ENCODE peak calls at places on chromosomes 7 and 10, in six cellular contexts. W is heart left ventricle, L is endothelial cell of umbilical vein, T is adrenal gland, I is transverse colon, E is WTC11. D is an unnamed sample.

GRCh38 chr10:84531396-84531795 is 203.0 kb downstream of the CCSER2 start:
- DNase-seq in W (no peak), L (peak), T (no peak), I (no peak), E (no peak), D (no peak)

GRCh38 chr10:124736491-124737136 is 7.6 kb downstream of the FAM53B start:
- DNase-seq in W (peak), L (peak), T (peak), I (peak), E (no peak), D (no peak)

GRCh38 chr7:80060218-80060806 is 74.3 kb upstream of the GNAI1 start:
- DNase-seq in W (no peak), L (peak), T (no peak), I (no peak), E (no peak), D (no peak)

GRCh38 chr7:112743811-112744210 is 46.4 kb downstream of the TMEM168 start:
- DNase-seq in W (no peak), L (no peak), T (no peak), I (no peak), E (no peak), D (no peak)

GRCh38 chr10:89522463-89522862 is 12.9 kb downstream of the SLC16A12 start:
- DNase-seq in W (no peak), L (peak), T (no peak), I (no peak), E (no peak), D (no peak)

GRCh38 chr10:73159038-73159648 is 8.7 kb downstream of the ECD start:
- DNase-seq in W (peak), L (peak), T (peak), I (peak), E (peak), D (no peak)

GRCh38 chr10:80460399-80461207 is 6.5 kb downstream of the TSPAN14 start:
- DNase-seq in W (no peak), L (peak), T (peak), I (peak), E (peak), D (peak)

GRCh38 chr10:55550241-55550640 is 749.2 kb upstream of the PCDH15 start:
- DNase-seq in W (no peak), L (no peak), T (no peak), I (no peak), E (no peak), D (no peak)

GRCh38 chr10:133448120-133448519 is 5.6 kb upstream of the SCART1 start:
- DNase-seq in W (no peak), L (no peak), T (no peak), I (no peak), E (no peak), D (no peak)

GRCh38 chr10:12465385-12466136 is 116.2 kb downstream of the CAMK1D start:
- DNase-seq in W (no peak), L (no peak), T (no peak), I (no peak), E (no peak), D (no peak)

GRCh38 chr10:31280972-31281371 is 38.0 kb upstream of the ZEB1 start:
- DNase-seq in W (no peak), L (no peak), T (no peak), I (no peak), E (no peak), D (no peak)

GRCh38 chr7:142899661-142900060 is 14.1 kb upstream of the TRPV6 start:
- DNase-seq in W (no peak), L (no peak), T (no peak), I (no peak), E (no peak), D (no peak)

GRCh38 chr10:53491774-53492173 is 719.2 kb upstream of the MBL2 start:
- DNase-seq in W (no peak), L (no peak), T (no peak), I (no peak), E (no peak), D (no peak)

GRCh38 chr7:149284343-149284742 is 22.3 kb downstream of the ZNF783 start:
- DNase-seq in W (no peak), L (no peak), T (no peak), I (peak), E (no peak), D (no peak)

GRCh38 chr10:5968681-5969453 is 8.5 kb downstream of the IL15RA start:
- DNase-seq in W (no peak), L (no peak), T (peak), I (no peak), E (no peak), D (no peak)

GRCh38 chr7:93175219-93175618 is 27.0 kb upstream of the SAMD9L start:
- DNase-seq in W (no peak), L (no peak), T (no peak), I (no peak), E (no peak), D (no peak)

GRCh38 chr10:30464675-30465074 is 30.7 kb downstream of the MAP3K8 start:
- DNase-seq in W (no peak), L (no peak), T (no peak), I (no peak), E (no peak), D (no peak)

GRCh38 chr10:24344279-24344678 is 135.3 kb downstream of the KIAA1217 start:
- DNase-seq in W (no peak), L (no peak), T (no peak), I (no peak), E (no peak), D (no peak)

GRCh38 chr10:112302335-112302734 is 19.1 kb downstream of the TECTB start:
- DNase-seq in W (no peak), L (no peak), T (no peak), I (no peak), E (no peak), D (no peak)

GRCh38 chr10:484441-484924 is 205.0 kb downstream of the DIP2C start:
- DNase-seq in W (peak), L (peak), T (peak), I (peak), E (peak), D (peak)

GRCh38 chr7:135775230-135775629 is 26.6 kb upstream of the FAM180A start:
- DNase-seq in W (no peak), L (no peak), T (no peak), I (no peak), E (no peak), D (no peak)

GRCh38 chr10:22833353-22833752 is 94.5 kb upstream of the ARMC3 start:
- DNase-seq in W (no peak), L (no peak), T (no peak), I (no peak), E (no peak), D (no peak)

GRCh38 chr7:114414151-114415053 is at the start of gene FOXP2:
- DNase-seq in W (no peak), L (peak), T (no peak), I (no peak), E (no peak), D (no peak)

GRCh38 chr10:15214237-15214636 is 45.7 kb upstream of the NMT2 start:
- DNase-seq in W (no peak), L (no peak), T (no peak), I (no peak), E (no peak), D (no peak)

GRCh38 chr7:3427957-3428356 is 126.9 kb downstream of the SDK1 start:
- DNase-seq in W (no peak), L (no peak), T (no peak), I (no peak), E (no peak), D (no peak)

GRCh38 chr10:83871486-83872081 is 267.7 kb upstream of the GHITM start:
- DNase-seq in W (peak), L (peak), T (peak), I (peak), E (peak), D (no peak)

DNA sequence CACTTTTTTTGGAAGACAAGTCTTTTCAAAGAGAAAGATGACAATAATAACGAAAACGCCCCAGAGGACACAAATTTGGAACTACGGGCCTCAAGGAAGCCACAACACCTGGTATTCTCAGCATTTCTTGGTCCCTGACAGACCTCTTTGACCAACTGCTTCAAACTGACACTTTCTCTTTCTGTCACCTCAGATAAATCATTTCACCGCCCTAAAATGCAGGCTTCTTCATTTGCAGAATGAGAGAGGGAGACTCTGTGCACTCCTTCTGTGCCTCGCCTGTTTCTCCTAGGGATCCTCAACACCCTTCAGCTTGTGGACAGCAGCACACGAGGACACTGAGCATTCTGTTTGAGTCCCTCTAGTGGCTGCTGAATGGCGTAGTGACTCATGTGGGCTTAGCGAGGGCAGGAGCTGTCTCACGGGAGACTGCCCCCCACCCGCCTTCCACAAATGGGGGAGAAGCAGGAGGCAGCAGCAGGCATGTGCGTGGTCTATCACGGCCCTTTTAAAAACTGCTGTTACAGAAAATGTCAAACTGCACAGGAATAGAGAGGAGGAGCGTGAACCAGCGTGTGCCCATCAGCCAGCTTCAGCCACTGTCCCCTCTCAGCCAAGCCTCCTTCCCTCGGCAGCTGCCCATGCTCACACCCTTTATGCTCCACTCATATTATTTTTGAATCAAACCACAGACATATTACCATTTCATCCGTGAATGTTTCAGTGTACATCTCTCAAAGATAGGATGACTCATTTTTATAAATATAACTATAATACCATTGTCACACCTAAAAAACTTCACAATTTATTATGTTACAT is 41.4 kb downstream of the GSDME start:
- DNase-seq in W (no peak), L (peak), T (no peak), I (no peak), E (peak), D (no peak)
- TF ChIP-seq CTCF in W (peak), L (peak), T (no peak), I (no peak), E (peak), D (peak)

GRCh38 chr7:115603416-115603815 is 427.1 kb downstream of the TFEC start:
- DNase-seq in W (no peak), L (no peak), T (no peak), I (no peak), E (no peak), D (no peak)
- TF ChIP-seq CTCF in W (no peak), L (no peak), T (no peak), I (no peak), E (peak), D (peak)

GRCh38 chr10:61904711-61905445 is 3.4 kb downstream of the ARID5B start:
- DNase-seq in W (no peak), L (peak), T (peak), I (peak), E (no peak), D (no peak)

GRCh38 chr10:61903991-61904350 is 2.5 kb downstream of the ARID5B start:
- DNase-seq in W (no peak), L (peak), T (no peak), I (no peak), E (no peak), D (no peak)

GRCh38 chr10:61901829-61902447 is 439 bp downstream of the ARID5B start:
- DNase-seq in W (no peak), L (no peak), T (no peak), I (peak), E (no peak), D (no peak)

GRCh38 chr10:61902448-61903183 is 1.1 kb downstream of the ARID5B start:
- DNase-seq in W (peak), L (peak), T (peak), I (peak), E (no peak), D (no peak)

DNA sequence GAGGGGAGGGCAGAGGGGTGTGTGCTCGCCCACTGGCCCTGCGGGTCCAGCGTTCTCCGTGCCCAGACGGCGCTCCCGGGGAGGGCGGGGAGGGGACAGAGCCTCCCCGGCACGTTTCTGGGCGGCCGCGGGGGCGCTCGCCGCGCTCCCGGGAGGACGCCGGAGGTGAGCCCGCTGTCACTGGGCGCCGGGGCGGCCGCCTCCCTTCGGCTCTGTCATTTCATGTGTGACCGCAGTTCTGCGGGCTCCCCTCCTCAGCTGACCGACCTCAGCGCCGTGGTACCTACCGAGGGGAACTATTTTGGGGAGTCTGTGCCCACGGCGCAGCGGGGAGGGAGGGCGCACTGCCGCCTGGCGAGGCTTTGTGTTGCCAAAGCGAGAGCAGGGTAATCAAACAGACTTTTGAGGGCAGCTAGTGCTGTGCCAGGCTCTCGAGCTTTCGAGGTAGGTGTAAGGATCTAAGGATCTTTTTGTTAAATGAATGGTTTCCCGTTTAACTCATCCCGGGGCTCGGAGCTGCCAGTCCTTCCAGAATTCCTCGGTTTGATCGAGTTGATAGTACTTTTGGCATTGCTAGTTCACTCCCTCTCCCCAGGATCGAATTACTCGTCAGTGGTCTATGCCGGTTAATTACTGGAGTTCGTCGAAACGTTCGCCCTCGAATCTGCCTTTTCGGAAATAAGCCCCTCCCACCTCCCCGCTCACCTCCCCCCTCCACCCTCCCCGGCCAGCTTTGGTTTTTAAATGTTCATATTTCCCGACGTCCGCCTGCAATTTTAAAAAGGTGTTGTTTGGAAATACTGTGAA is 1.9 kb downstream of the ARID5B start:
- DNase-seq in W (peak), L (peak), T (peak), I (peak), E (no peak), D (no peak)
- TF ChIP-seq CTCF in W (peak), L (peak), T (no peak), I (peak), E (no peak), D (peak)

GRCh38 chr7:117793496-117793895 is 79.7 kb downstream of the CTTNBP2 start:
- DNase-seq in W (no peak), L (no peak), T (no peak), I (no peak), E (no peak), D (no peak)

GRCh38 chr7:117790731-117791130 is 82.5 kb downstream of the CTTNBP2 start:
- DNase-seq in W (no peak), L (no peak), T (no peak), I (no peak), E (no peak), D (no peak)

GRCh38 chr7:117796889-117797288 is 76.4 kb downstream of the CTTNBP2 start:
- DNase-seq in W (no peak), L (no peak), T (no peak), I (no peak), E (no peak), D (no peak)

GRCh38 chr7:117790251-117790650 is 83.0 kb downstream of the CTTNBP2 start:
- DNase-seq in W (no peak), L (no peak), T (no peak), I (no peak), E (no peak), D (no peak)

DNA sequence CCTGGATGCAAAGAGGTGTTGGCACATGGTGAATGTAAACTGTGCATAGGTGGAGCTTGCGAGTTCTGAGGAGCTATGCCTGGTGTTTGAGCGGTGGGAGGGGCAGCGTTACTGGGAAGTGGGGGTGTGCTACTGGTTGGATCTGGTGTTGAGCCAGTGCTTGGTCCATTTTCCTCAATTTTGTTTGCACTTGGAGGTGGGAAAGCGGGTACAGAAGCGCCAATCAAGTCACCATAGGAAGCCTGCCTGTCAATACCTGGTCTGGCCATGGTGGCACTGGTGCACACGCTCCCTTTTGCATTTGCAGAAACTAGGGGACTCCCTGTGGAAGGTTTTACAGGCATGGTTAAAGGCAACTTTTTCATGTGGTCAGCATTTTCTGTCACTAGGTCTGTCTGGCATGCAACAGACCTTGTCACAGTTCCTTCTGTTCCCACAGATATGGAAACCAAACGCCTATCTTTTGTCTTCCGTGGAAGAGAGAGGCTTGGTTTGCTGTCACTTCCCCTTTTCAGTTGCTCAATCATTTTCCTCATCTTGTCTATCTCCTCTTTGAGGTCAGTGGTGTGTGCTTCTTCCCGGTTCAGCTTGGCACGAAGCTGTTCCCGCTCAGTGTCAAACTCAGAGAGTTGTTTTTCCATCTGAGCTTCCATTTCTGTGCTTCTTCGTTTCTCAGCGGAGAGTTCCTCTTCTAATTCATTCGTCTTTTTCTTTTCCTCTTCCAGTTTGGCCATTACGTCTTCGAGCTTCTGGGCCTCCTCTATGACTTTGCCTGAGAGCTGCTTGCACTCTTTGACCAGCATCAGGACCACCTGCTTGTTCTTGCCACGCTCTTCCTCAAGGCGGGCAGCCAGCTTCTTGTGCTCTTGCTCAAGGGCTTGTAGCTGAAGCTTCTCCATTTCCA is 81.1 kb downstream of the CTTNBP2 start:
- DNase-seq in W (no peak), L (no peak), T (no peak), I (peak), E (no peak), D (no peak)
- TF ChIP-seq CTCF in W (no peak), L (no peak), T (no peak), I (no peak), E (no peak), D (no peak)

DNA sequence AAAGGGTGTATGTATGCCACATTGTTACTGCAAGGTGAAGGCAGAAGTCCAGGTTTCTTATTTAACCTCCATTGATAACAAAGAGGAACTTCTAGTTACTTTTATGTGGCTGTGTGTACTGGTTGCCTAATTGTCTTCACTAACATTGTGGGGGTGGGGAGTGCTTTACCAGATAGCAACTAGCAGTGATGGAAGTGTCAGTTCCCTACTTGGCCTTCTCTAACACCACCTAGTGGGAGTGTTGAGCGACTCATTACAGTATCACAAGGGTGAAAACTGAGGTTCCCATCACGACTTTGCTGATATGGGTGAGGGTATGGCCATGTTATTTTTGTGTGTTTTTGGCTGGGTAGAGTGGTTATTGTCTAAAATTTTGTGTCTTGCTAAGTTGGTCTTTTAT is 274.4 kb downstream of the THSD7A start:
- DNase-seq in W (no peak), L (peak), T (no peak), I (no peak), E (peak), D (no peak)
- TF ChIP-seq CTCF in W (no peak), L (peak), T (no peak), I (peak), E (peak), D (no peak)

GRCh38 chr7:17944720-17945119 is 4.4 kb upstream of the SNX13 start:
- DNase-seq in W (no peak), L (no peak), T (no peak), I (no peak), E (no peak), D (no peak)
- TF ChIP-seq CTCF in W (no peak), L (no peak), T (no peak), I (peak), E (no peak), D (peak)

DNA sequence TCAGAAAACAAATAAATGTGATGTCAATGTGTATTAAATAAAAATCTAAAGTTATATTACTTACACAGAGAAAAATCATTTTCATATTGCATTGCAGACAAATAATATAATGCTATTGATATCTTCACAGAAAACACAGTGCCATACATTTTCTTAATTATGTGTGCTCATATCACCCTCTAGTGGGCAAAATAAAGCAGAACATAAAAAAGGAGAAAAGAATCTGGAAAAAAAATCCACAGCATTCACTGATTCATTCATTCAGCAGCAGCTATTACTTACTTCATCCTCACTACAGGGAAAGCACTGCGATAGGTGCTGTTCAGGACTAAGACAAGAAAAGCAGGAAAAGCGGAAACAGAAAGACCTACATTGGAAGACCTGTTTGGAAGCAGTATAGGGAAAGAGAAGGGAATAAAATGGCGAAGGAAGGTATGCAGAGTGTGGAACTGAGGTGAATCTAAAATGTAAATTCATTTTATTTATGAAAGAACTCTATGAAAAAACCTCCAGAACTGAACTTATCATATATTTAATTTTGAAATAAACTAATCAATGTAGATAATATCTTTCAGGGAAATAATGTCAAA is 73.2 kb downstream of the POT1 start:
- DNase-seq in W (no peak), L (peak), T (no peak), I (no peak), E (no peak), D (no peak)
- TF ChIP-seq CTCF in W (peak), L (peak), T (peak), I (peak), E (peak), D (peak)